ENCODE peak calls at places on chromosomes 4 and X, in seven cellular contexts. F is HCT116, E is SK-N-SH, H is H1, Q is K562, R is HepG2, L is GM12878. Y is an unnamed sample. For H3K4me1, the result is how much of the 10 kb centered on the place peaks cover.

GRCh38 chr4:94395541-94395940 is 52.9 kb upstream of the HPGDS start:
- DNase-seq in F (no peak), E (no peak), H (no peak), Q (no peak), R (no peak), L (no peak), Y (no peak)

GRCh38 chr4:122632396-122633143 is 11.7 kb upstream of the IL21 start:
- DNase-seq in F (no peak), E (no peak), H (no peak), Q (no peak), R (no peak), L (peak), Y (no peak)

GRCh38 chr4:88390128-88390527 is 11.5 kb downstream of the HERC6 start:
- DNase-seq in F (no peak), E (no peak), H (no peak), Q (no peak), R (no peak), L (no peak), Y (no peak)

GRCh38 chrX:9539611-9540387 is 74.9 kb downstream of the TBL1X start:
- DNase-seq in F (no peak), E (no peak), H (no peak), Q (no peak), R (no peak), L (no peak), Y (no peak)

GRCh38 chr4:53043096-53043495 is 181.0 kb downstream of the RASL11B start:
- DNase-seq in F (no peak), E (no peak), H (no peak), Q (no peak), R (no peak), L (no peak), Y (no peak)

GRCh38 chr4:25863347-25863784 is 578 bp upstream of the SEL1L3 start:
- DNase-seq in F (no peak), E (peak), H (peak), Q (no peak), R (no peak), L (no peak), Y (no peak)

GRCh38 chr4:25253072-25253447 is 19.2 kb downstream of the PI4K2B start:
- DNase-seq in F (no peak), E (no peak), H (no peak), Q (no peak), R (no peak), L (no peak), Y (no peak)

GRCh38 chrX:137432609-137433008 is 133.3 kb upstream of the ZIC3 start:
- DNase-seq in F (no peak), E (peak), H (no peak), Q (peak), R (peak), L (no peak), Y (no peak)

GRCh38 chrX:148193759-148194158 is 212.6 kb downstream of the FMR1NB start:
- DNase-seq in F (no peak), E (no peak), H (no peak), Q (no peak), R (no peak), L (no peak), Y (no peak)

GRCh38 chr4:53702334-53703266 is 111.3 kb upstream of the LNX1 start:
- DNase-seq in F (no peak), E (peak), H (no peak), Q (no peak), R (peak), L (peak), Y (no peak)

GRCh38 chrX:139204903-139205667 is 325.5 kb upstream of the F9 start:
- DNase-seq in F (no peak), E (peak), H (no peak), Q (peak), R (no peak), L (no peak), Y (peak)

GRCh38 chrX:63657821-63658220 is 127.2 kb downstream of the ARHGEF9 start:
- DNase-seq in F (peak), E (no peak), H (peak), Q (no peak), R (no peak), L (no peak), Y (no peak)

GRCh38 chr4:175451238-175451965 is 360.7 kb downstream of the GPM6A start:
- DNase-seq in F (no peak), E (no peak), H (no peak), Q (no peak), R (no peak), L (no peak), Y (no peak)

GRCh38 chrX:154057790-154058189 is 38.1 kb upstream of the IRAK1 start:
- DNase-seq in F (no peak), E (no peak), H (no peak), Q (no peak), R (peak), L (no peak), Y (no peak)

GRCh38 chr4:80268081-80268823 is 1.8 kb downstream of the FGF5 start:
- DNase-seq in F (no peak), E (peak), H (no peak), Q (no peak), R (no peak), L (no peak), Y (no peak)

GRCh38 chr4:145531193-145531592 is 49.5 kb downstream of the SMAD1 start:
- DNase-seq in F (no peak), E (peak), H (no peak), Q (no peak), R (no peak), L (no peak), Y (no peak)

GRCh38 chrX:9785944-9786741 is at the start of gene SHROOM2:
- DNase-seq in F (no peak), E (peak), H (no peak), Q (peak), R (no peak), L (no peak), Y (no peak)

DNA sequence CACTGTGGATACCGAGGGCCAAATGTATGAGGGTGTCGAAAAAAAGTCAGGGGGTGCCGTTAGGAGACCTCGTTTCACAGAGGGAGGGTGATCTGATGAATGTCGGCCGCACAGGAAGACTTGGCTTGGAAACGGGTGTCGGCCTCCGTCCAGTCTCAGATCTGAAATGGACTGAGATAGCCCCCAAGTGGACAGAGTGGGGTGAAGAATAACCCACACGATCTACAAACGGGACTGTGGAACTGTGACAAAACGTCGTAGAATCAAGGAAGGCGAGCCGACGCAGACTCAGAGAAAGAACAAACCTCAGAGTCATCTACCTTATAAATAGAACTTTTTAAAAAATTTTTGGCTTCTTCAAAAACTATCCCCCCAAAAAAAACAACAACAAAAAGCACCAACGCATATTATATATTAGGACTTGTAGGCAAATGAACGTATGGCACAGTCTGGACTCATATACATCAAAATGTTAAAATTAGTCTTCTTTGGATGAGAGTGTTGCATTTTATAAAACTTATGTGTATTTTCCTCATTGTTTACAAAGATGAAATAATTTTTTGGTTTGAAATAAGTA is 63.8 kb upstream of the IRF2 start:
- DNase-seq in F (peak), E (peak), H (no peak), Q (peak), R (peak), L (peak), Y (peak)
- H3K4me1 ChIP-seq in F (under half), E (under half), H (under half), Q (under half), R (under half), L (under half), Y (under half)

GRCh38 chr4:57077550-57078311 is 32.5 kb downstream of the IGFBP7 start:
- DNase-seq in F (no peak), E (no peak), H (no peak), Q (no peak), R (peak), L (no peak), Y (peak)
- TF ChIP-seq YY1 in F (no peak), E (no peak), H (no peak), Q (no peak), R (no peak), L (no peak), Y (no peak)

GRCh38 chrX:46044486-46044885 is 500.7 kb downstream of the ZNF674 start:
- DNase-seq in F (no peak), E (no peak), H (no peak), Q (no peak), R (no peak), L (no peak), Y (no peak)

GRCh38 chrX:46039526-46039925 is 505.7 kb downstream of the ZNF674 start:
- DNase-seq in F (no peak), E (no peak), H (no peak), Q (no peak), R (no peak), L (no peak), Y (no peak)

GRCh38 chrX:46036508-46036907 is 508.7 kb downstream of the ZNF674 start:
- DNase-seq in F (no peak), E (no peak), H (no peak), Q (no peak), R (no peak), L (no peak), Y (no peak)

GRCh38 chrX:46034868-46035267 is 510.4 kb downstream of the ZNF674 start:
- DNase-seq in F (no peak), E (no peak), H (no peak), Q (no peak), R (no peak), L (no peak), Y (no peak)

GRCh38 chrX:46040001-46040400 is 505.2 kb downstream of the ZNF674 start:
- DNase-seq in F (no peak), E (no peak), H (no peak), Q (no peak), R (no peak), L (no peak), Y (no peak)
- H3K4me3 ChIP-seq in F (no peak), E (no peak), H (no peak), Q (no peak), R (no peak), L (no peak), Y (no peak)

GRCh38 chr4:48047421-48047844 is 30.9 kb downstream of the NIPAL1 start:
- DNase-seq in F (no peak), E (no peak), H (no peak), Q (no peak), R (no peak), L (peak), Y (no peak)

GRCh38 chr4:48044298-48044697 is 27.7 kb downstream of the NIPAL1 start:
- DNase-seq in F (no peak), E (no peak), H (no peak), Q (no peak), R (no peak), L (no peak), Y (no peak)

GRCh38 chr4:48046059-48046458 is 29.5 kb downstream of the NIPAL1 start:
- DNase-seq in F (no peak), E (no peak), H (no peak), Q (no peak), R (no peak), L (no peak), Y (no peak)

GRCh38 chr4:48047896-48048295 is 31.3 kb downstream of the NIPAL1 start:
- DNase-seq in F (no peak), E (peak), H (no peak), Q (no peak), R (no peak), L (no peak), Y (no peak)

GRCh38 chr4:48049483-48049882 is 32.9 kb downstream of the NIPAL1 start:
- DNase-seq in F (no peak), E (no peak), H (no peak), Q (no peak), R (no peak), L (no peak), Y (no peak)
- H3K4me1 ChIP-seq in F (under half), E (under half), H (under half), Q (under half), R (under half), L (half or more), Y (under half)

GRCh38 chr4:2080429-2081300 is 21.5 kb downstream of the NAT8L start:
- DNase-seq in F (no peak), E (no peak), H (no peak), Q (no peak), R (no peak), L (no peak), Y (no peak)

GRCh38 chr4:2082627-2083026 is 23.5 kb downstream of the NAT8L start:
- DNase-seq in F (no peak), E (no peak), H (no peak), Q (no peak), R (no peak), L (no peak), Y (no peak)

GRCh38 chr4:2083116-2083825 is 24.1 kb downstream of the NAT8L start:
- DNase-seq in F (no peak), E (no peak), H (no peak), Q (no peak), R (no peak), L (no peak), Y (no peak)

GRCh38 chr4:2081540-2081939 is 22.4 kb downstream of the NAT8L start:
- DNase-seq in F (no peak), E (no peak), H (no peak), Q (no peak), R (no peak), L (no peak), Y (no peak)

DNA sequence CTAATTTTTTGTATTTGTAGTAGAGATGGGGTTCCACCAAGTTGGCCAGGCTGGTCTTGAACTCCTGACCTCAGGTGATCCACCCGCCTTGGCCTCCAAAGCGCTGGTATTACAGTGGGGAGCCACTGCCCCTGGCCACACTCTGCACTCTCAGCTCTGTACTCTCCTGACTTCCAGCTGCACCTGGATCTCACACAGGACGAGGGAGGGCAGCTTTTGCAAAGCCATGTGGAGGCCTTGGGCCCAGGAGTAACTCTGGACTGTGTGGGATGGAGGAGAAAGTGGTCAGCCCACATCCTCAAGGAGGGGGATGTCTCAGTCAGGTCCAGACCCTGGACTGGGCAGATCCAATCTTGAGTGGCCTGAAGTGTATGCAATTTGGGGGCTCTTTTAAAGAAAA is 23.0 kb downstream of the NAT8L start:
- DNase-seq in F (no peak), E (no peak), H (no peak), Q (no peak), R (no peak), L (no peak), Y (no peak)
- TF ChIP-seq YY1 in F (no peak), E (no peak), H (no peak), Q (no peak), R (no peak), L (no peak), Y (no peak)

GRCh38 chrX:30308263-30309138 is 689 bp downstream of the NR0B1 start:
- DNase-seq in F (no peak), E (peak), H (no peak), Q (no peak), R (no peak), L (no peak), Y (no peak)
- H3K4me3 ChIP-seq in F (no peak), E (peak), H (peak), Q (no peak), R (no peak), L (no peak), Y (peak)

DNA sequence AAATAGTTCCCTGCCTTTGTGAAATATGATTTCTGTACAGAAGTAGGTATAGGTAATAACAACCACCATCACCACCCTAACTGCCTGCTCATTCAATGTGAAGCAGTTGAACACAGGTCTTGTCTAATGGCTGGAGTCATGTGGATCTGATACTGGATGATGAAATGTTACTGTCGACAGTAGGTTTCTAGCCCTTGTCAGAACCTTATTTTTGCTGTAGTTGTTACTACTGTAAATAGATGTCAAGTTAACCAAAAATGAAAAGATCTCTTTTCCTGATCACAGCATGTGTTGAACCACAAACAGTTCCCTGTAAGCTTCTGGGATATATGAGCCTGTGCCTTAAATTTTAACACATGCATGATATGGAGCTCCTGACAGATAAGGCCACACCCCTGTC is 142.9 kb downstream of the FRAS1 start:
- DNase-seq in F (no peak), E (no peak), H (no peak), Q (no peak), R (no peak), L (no peak), Y (no peak)
- H3K4me1 ChIP-seq in F (under half), E (under half), H (under half), Q (under half), R (half or more), L (under half), Y (under half)

Y was measured in NT2/D1.